ENCODE peak calls at places on chromosomes 6 and 20, in six cellular contexts. J is HCT116, X is SK-N-SH, V is HepG2, P is K562, B is endothelial cell of umbilical vein. C is an unnamed sample.

GRCh38 chr6:143694560-143694959 is 16.8 kb downstream of the PHACTR2 start:
- DNase-seq in X (no peak), P (no peak), V (no peak), J (no peak), B (peak), C (no peak)

GRCh38 chr6:3744901-3745470 is 6.5 kb downstream of the PXDC1 start:
- DNase-seq in B (no peak), P (no peak), J (no peak), X (no peak), V (no peak), C (no peak)

GRCh38 chr20:18523066-18523465 is 15.3 kb downstream of the SEC23B start:
- DNase-seq in P (no peak), X (no peak), B (no peak), V (no peak), J (no peak), C (no peak)

GRCh38 chr6:132483779-132484679 is 28.9 kb downstream of the STX7 start:
- DNase-seq in P (peak), V (peak), B (peak), X (peak), J (peak), C (peak)

GRCh38 chr6:106257195-106257594 is 68.4 kb downstream of the ATG5 start:
- DNase-seq in B (no peak), P (no peak), V (no peak), J (no peak), X (no peak), C (no peak)

GRCh38 chr6:150695652-150696051 is 96.0 kb downstream of the PLEKHG1 start:
- DNase-seq in B (no peak), J (no peak), X (no peak), V (no peak), P (no peak), C (no peak)

GRCh38 chr20:46970937-46971630 is 76.4 kb downstream of the EYA2 start:
- DNase-seq in B (peak), X (peak), P (peak), J (peak), V (peak), C (no peak)

GRCh38 chr20:37325206-37325605 is 20.7 kb upstream of the SRC start:
- DNase-seq in X (no peak), B (no peak), P (no peak), V (no peak), J (no peak), C (no peak)

GRCh38 chr20:31868853-31869672 is 1.3 kb downstream of the DUSP15 start:
- DNase-seq in V (no peak), X (peak), J (no peak), B (no peak), P (no peak), C (no peak)

GRCh38 chr20:2293486-2293885 is 2.3 kb upstream of the TGM3 start:
- DNase-seq in X (no peak), J (no peak), B (no peak), P (no peak), V (no peak), C (no peak)

GRCh38 chr6:168159503-168159902 is 80.5 kb upstream of the FRMD1 start:
- DNase-seq in J (no peak), X (no peak), V (no peak), B (no peak), P (no peak), C (no peak)

GRCh38 chr6:3381233-3382065 is 75.4 kb downstream of the SLC22A23 start:
- DNase-seq in B (no peak), J (no peak), V (no peak), X (no peak), P (no peak), C (no peak)

GRCh38 chr20:50208085-50208491 is 17.5 kb downstream of the CEBPB start:
- DNase-seq in J (no peak), B (no peak), V (no peak), P (no peak), X (no peak), C (no peak)

GRCh38 chr6:36599791-36600209 is 5.6 kb downstream of the SRSF3 start:
- DNase-seq in J (no peak), X (peak), V (no peak), B (no peak), P (peak), C (no peak)

GRCh38 chr6:32609731-32610640 is 20.3 kb upstream of the HLA-DRB1 start:
- DNase-seq in P (peak), X (peak), B (peak), J (peak), V (peak), C (peak)
- H3K9ac ChIP-seq in P (no peak), X (no peak), B (no peak), J (peak), V (no peak), C (no peak)

GRCh38 chr6:136491251-136491650 is 59.0 kb downstream of the MAP7 start:
- DNase-seq in V (no peak), B (no peak), X (peak), P (no peak), J (no peak), C (no peak)
- TF ChIP-seq POLR2AphosphoS5 in V (no peak), B (no peak), X (no peak), P (no peak), J (no peak), C (no peak)

DNA sequence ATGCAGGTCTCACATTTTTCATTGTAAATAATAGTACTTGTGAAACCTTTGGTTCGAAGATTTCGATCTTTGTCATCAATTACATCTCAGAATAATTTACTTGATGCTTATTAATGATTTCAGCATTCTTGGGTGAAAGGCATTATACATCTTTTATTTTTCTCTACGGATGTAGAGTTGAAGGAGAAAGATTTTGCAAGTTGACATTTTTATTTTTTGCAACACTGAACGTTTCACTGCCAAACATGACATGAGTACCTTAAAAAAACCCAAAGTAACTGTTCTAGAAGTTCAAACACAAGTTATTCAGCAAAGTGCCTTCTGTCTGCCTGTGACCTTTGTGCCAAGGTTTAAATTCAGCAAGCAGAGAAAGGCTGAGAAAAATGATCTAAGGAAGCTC is 97.3 kb upstream of the SGK1 start:
- DNase-seq in J (no peak), V (no peak), X (no peak), P (no peak), B (no peak), C (no peak)
- H3K9ac ChIP-seq in J (no peak), V (no peak), X (no peak), P (no peak), B (no peak), C (no peak)

GRCh38 chr20:58902003-58902402 is 49.5 kb downstream of the GNAS start:
- DNase-seq in J (no peak), V (no peak), B (no peak), X (no peak), P (no peak), C (no peak)

GRCh38 chr20:58900292-58900931 is 47.9 kb downstream of the GNAS start:
- DNase-seq in P (no peak), X (no peak), V (no peak), J (no peak), B (no peak), C (no peak)

GRCh38 chr20:58897493-58897892 is 45.0 kb downstream of the GNAS start:
- DNase-seq in J (no peak), X (no peak), V (no peak), P (no peak), B (no peak), C (no peak)

GRCh38 chr20:58898629-58899028 is 46.1 kb downstream of the GNAS start:
- DNase-seq in V (no peak), B (no peak), X (no peak), J (no peak), P (no peak), C (no peak)

DNA sequence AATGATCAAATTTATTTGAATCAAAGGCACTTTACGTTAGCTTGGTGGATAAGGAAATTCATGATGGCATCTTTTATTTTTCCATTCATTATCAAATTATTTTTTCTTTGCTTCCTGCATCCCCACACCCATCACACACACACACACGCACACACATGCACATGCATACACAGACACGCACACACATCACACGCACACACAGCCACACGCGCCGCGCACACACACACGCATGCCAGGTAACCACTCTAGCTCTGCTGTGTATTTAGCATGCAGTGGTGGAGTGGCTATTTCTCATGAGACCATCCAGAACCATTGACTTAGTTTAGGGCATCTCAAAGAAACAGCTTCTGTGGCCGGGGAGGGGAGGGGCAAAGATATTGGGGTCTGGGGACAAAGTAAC is 47.0 kb downstream of the GNAS start:
- DNase-seq in X (no peak), P (no peak), J (no peak), V (no peak), B (no peak), C (no peak)
- TF ChIP-seq POLR2AphosphoS5 in X (no peak), P (peak), J (no peak), V (no peak), B (no peak), C (no peak)